ENCODE peak calls at places on chromosomes 3 and 15, in nine cellular contexts. L, Z, C, X, U, P, N, G and K are unnamed samples.

GRCh38 chr15:74545776-74546656 is 5.0 kb downstream of the ARID3B start:
- DNase-seq in L (peak), Z (peak), C (peak), X (peak), U (peak), P (peak), N (peak), G (peak), K (peak)

GRCh38 chr15:40291088-40291574 is 8.3 kb upstream of the ANKRD63 start:
- DNase-seq in L (no peak), Z (peak), C (no peak), X (no peak), U (peak), P (peak), N (peak), G (no peak), K (peak)

GRCh38 chr15:70240082-70240481 is 142.4 kb upstream of the TLE3 start:
- DNase-seq in L (peak), Z (no peak), C (no peak), X (no peak), U (peak), P (peak), N (no peak), G (no peak), K (no peak)

GRCh38 chr15:98800437-98801233 is 152.3 kb downstream of the IGF1R start:
- DNase-seq in L (no peak), Z (peak), C (no peak), X (no peak), U (no peak), P (peak), N (peak), G (peak), K (peak)

GRCh38 chr3:72891053-72891855 is 3.4 kb downstream of the GXYLT2 start:
- DNase-seq in L (no peak), Z (peak), C (no peak), X (no peak), U (no peak), P (peak), N (peak), G (peak), K (peak)

GRCh38 chr3:122497425-122497824 is 17.3 kb downstream of the KPNA1 start:
- DNase-seq in L (peak), Z (peak), C (no peak), X (no peak), U (no peak), P (no peak), N (peak), G (no peak), K (peak)

GRCh38 chr15:101131489-101132389 is 120.1 kb downstream of the CHSY1 start:
- DNase-seq in L (no peak), Z (no peak), C (peak), X (no peak), U (peak), P (no peak), N (no peak), G (no peak), K (no peak)

GRCh38 chr15:99014803-99015676 is 7.4 kb upstream of the PGPEP1L start:
- DNase-seq in L (peak), Z (peak), C (peak), X (peak), U (peak), P (peak), N (peak), G (peak), K (peak)

GRCh38 chr3:127207727-127208482 is 15.0 kb downstream of the PRR23E start:
- DNase-seq in L (no peak), Z (no peak), C (no peak), X (no peak), U (peak), P (no peak), N (no peak), G (no peak), K (no peak)

GRCh38 chr3:174355505-174355904 is 503.6 kb upstream of the NAALADL2 start:
- DNase-seq in L (peak), Z (peak), C (no peak), X (no peak), U (no peak), P (no peak), N (peak), G (no peak), K (no peak)

GRCh38 chr3:47661121-47661752 is 82.6 kb upstream of the CSPG5 start:
- DNase-seq in L (no peak), Z (peak), C (no peak), X (no peak), U (no peak), P (no peak), N (peak), G (peak), K (peak)

GRCh38 chr3:178669758-178670157 is 133.5 kb downstream of the KCNMB2 start:
- DNase-seq in L (peak), Z (no peak), C (no peak), X (no peak), U (no peak), P (no peak), N (no peak), G (no peak), K (no peak)

DNA sequence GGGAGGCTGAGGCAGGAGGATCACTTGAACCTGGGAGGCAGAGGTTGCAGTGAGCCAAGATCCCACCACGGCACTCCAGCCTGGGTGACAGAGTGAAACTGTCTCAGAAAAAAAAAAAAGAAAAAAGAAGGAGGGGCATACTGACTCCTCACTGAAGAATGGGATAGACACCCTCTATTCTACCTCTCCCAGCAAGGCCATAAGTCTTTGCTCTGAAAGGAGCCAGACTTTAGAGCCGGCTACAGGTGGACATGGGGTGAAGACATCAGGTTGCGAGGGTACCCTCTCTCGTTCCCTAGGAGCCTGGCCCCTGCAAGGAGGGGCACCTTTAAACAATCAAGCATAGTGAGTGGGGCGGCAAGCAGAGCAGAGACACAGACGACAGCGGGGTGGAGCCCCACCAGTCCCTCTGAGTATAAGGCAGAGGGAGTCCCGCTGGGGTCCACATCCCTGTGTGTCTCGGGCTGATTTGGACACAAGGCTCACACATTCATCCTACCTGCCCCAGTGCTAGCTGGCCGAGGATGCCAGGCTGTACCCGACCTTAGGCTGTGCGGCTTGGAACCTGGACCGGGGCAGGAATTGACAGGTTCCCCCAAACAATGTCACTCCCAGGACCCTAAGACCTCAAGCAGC is 1.1 kb downstream of the GRAMD2A start:
- DNase-seq in L (no peak), Z (no peak), C (no peak), X (no peak), U (peak), P (no peak), N (peak), G (no peak), K (no peak)
- H3K4me3 ChIP-seq in L (no peak), Z (no peak), C (peak), X (peak), U (peak), P (peak), N (no peak), G (no peak), K (no peak)

DNA sequence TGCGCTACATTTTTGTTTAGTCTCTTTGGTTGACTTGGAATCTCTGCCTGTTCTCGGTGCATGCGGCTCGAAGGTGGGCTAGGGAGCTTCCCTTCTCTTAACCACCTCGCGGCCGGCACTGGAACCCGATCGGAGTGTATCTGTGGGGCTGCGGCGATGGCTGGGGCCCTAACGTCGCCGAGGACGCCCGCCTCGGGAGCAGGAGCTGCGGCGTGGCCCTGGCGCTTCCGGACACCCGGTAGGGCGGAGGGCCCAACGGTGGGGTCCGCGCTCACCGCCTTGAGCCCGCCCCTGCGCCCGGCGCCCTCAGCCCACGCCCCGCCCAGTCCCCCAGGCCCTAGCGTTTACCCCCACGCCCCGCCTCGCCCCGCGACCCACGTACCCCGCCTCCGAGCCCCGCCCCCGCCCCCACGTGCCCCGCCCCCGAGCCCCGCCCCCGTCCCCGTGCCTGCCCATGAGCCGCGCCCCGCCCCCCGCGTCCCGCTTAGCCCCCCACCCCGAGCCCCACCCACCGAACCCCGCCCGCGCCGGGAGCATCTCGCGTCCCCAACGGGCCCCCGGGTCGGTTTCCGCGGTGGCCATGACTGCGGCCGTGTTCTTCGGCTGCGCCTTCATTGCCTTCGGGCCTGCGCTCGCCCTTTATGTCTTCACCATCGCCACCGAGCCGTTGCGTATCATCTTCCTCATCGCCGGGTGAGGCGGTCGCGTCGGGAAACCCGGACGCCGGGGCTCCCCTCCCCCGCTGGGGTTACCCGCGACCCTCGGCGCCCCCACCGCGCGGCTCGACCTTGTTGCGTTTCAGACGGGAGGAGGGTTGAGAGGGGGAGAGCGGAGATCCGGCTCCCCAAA is at the start of gene APH1B:
- DNase-seq in L (peak), Z (peak), C (peak), X (peak), U (peak), P (peak), N (peak), G (peak), K (peak)
- TF ChIP-seq CTCF in L (no peak), Z (peak), C (no peak), X (no peak), U (no peak), P (no peak), N (no peak), G (peak), K (no peak)

GRCh38 chr3:66452247-66453040 is 48.4 kb downstream of the LRIG1 start:
- DNase-seq in L (no peak), Z (peak), C (no peak), X (no peak), U (no peak), P (no peak), N (no peak), G (peak), K (no peak)

GRCh38 chr3:66449411-66449931 is 51.4 kb downstream of the LRIG1 start:
- DNase-seq in L (no peak), Z (peak), C (no peak), X (no peak), U (no peak), P (peak), N (no peak), G (no peak), K (no peak)

GRCh38 chr3:66454464-66454859 is 46.4 kb downstream of the LRIG1 start:
- DNase-seq in L (no peak), Z (no peak), C (no peak), X (no peak), U (no peak), P (no peak), N (no peak), G (no peak), K (no peak)

GRCh38 chr3:66453525-66454463 is 47.0 kb downstream of the LRIG1 start:
- DNase-seq in L (no peak), Z (no peak), C (no peak), X (no peak), U (no peak), P (no peak), N (no peak), G (no peak), K (no peak)

DNA sequence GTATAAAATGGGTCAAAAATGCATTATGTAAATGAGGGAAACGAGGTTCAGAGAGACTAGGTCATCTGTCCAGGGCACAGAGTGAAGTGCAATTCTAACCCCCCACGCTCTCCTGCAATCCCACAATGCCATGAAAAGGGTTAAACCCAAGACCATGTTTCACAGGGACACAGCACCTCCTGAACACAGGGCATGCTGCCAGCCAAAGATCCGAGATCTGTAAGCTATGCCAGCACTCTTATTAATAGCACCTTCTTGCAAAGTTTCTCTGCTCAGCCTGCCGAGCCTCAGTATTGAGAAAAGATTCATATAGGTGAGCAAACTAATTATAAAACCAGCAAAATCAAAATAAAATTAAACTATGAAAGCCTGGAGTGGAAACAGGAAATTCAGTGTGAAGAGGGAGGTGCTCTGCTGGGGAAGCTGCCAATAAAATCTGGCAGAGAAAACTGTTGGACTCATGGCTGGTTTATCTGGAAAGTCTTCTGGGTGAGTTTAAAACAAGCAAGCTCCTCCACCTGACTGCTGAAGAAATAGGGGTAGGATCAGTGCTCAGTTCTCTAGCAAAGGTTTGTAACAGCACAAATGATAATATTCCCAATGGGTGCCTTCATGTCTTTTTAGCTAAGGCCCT is 50.3 kb downstream of the LRIG1 start:
- DNase-seq in L (no peak), Z (peak), C (no peak), X (no peak), U (no peak), P (peak), N (peak), G (peak), K (peak)
- H3K4me3 ChIP-seq in L (no peak), Z (no peak), C (no peak), X (peak), U (peak), P (no peak), N (no peak), G (no peak), K (no peak)

DNA sequence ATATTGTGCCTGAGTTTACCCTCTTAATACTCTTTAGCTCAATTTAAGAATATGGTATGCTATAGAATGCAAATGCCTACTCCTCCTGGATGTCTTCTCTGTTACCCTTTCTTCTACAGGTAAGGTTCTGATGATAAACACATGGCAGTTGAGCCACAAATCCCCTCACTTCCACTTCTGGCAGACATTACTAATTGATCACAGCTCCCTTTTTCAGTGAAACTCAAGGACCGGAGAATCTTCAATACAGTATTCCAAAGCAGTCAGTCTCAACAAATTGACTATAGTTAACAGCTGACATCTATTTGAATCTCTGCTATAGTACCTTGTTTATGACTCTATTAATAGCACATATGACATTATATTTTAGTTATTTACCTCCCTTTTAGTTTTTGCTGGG is 232.1 kb upstream of the ADAMTS9 start:
- DNase-seq in L (no peak), Z (no peak), C (no peak), X (no peak), U (no peak), P (no peak), N (no peak), G (no peak), K (no peak)
- TF ChIP-seq CTCF in L (no peak), Z (no peak), C (no peak), X (no peak), U (no peak), P (no peak), N (no peak), G (no peak), K (no peak)

GRCh38 chr3:32733631-32734229 is 48.7 kb downstream of the CNOT10 start:
- DNase-seq in L (peak), Z (peak), C (no peak), X (no peak), U (no peak), P (no peak), N (peak), G (no peak), K (peak)

DNA sequence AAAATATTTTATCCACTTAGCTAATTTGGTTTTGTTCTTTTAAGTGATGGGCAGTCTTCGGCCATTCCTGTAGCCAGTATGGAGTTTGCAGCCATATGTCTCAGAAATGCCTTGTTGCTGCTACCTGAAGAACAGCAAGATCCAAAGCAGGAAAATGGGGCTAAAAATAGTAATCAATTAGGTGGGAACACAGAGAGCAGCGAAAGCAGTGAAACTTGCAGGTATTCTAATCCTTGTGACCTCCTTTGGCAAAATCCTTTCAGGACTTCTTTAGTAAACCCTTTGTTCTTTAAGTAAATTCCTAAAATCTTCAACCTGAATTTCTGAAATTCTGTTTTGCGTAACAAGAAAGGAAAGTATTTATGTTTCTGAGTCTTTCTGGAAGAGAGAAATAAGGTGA is 49.8 kb downstream of the CNOT10 start:
- DNase-seq in L (no peak), Z (no peak), C (no peak), X (no peak), U (no peak), P (no peak), N (no peak), G (no peak), K (no peak)
- H3K4me3 ChIP-seq in L (no peak), Z (no peak), C (no peak), X (no peak), U (no peak), P (no peak), N (no peak), G (no peak), K (no peak)

DNA sequence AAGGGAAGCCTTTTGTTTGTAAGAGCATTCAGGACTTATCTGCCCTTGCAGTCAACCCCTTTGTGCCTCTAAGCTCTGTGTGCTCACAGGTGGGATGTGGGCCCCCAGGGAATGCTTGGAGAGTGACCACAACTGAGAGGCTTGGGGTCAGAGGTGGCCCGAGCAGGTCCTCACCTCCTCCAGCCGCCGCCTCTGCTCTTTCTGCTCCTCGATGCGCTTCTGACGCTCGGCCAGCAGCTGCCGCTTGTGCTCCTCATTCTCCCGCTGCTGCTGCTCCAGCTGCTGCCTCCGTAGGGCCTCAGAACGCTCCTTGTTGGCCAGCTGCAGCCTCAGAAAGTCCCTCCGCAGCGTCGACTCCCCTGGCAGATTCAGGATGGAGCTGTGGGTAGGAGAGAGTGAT is 130.8 kb upstream of the SLC2A2 start:
- DNase-seq in L (no peak), Z (no peak), C (peak), X (no peak), U (no peak), P (no peak), N (no peak), G (peak), K (no peak)
- TF ChIP-seq CTCF in L (no peak), Z (no peak), C (no peak), X (no peak), U (no peak), P (no peak), N (no peak), G (no peak), K (no peak)

GRCh38 chr3:115513411-115513800 is 109.9 kb upstream of the GAP43 start:
- DNase-seq in L (no peak), Z (peak), C (no peak), X (no peak), U (no peak), P (no peak), N (no peak), G (no peak), K (no peak)
- H3K4me3 ChIP-seq in L (no peak), Z (peak), C (peak), X (peak), U (peak), P (peak), N (peak), G (no peak), K (peak)